ENCODE peak calls at places on chromosomes 4 and X, in nine cellular contexts. C is fibroblast of villous mesenchyme, D is T-helper 1 cell, A is activated T-cell treated with anti-CD3 and anti-CD28 coated beads for 1 hour, K is HT-29, Q is ureter, W is progenitor cell of endocrine pancreas, M is HEK293T, Z is OCI-LY7. U is an unnamed sample.

GRCh38 chr4:120853101-120853940 is 69.2 kb downstream of the PRDM5 start:
- DNase-seq in C (no peak), D (no peak), A (no peak), K (no peak), Q (no peak), W (no peak), M (no peak), Z (no peak), U (no peak)

GRCh38 chr4:2445130-2445529 is 23.8 kb upstream of the RNF4 start:
- DNase-seq in C (no peak), D (no peak), A (no peak), K (no peak), Q (no peak), W (no peak), M (no peak), Z (no peak), U (no peak)

GRCh38 chr4:125833-126232 is 1.5 kb downstream of the ZNF718 start:
- DNase-seq in C (no peak), D (peak; percentile 2), A (no peak), K (no peak), Q (no peak), W (no peak), M (no peak), Z (no peak), U (peak; percentile 18)

GRCh38 chr4:7189475-7190277 is 2.7 kb upstream of the SORCS2 start:
- DNase-seq in C (no peak), D (no peak), A (no peak), K (peak; percentile 39), Q (peak; percentile 29), W (no peak), M (no peak), Z (peak; percentile 13), U (no peak)

GRCh38 chr4:174314770-174315169 is 31.1 kb downstream of the CEP44 start:
- DNase-seq in C (peak; percentile 89), D (no peak), A (no peak), K (peak; percentile 13), Q (no peak), W (no peak), M (no peak), Z (no peak), U (peak; percentile 49)

GRCh38 chr4:184812651-184813181 is 13.1 kb downstream of the ACSL1 start:
- DNase-seq in C (peak; percentile 76), D (no peak), A (no peak), K (no peak), Q (no peak), W (no peak), M (no peak), Z (no peak), U (no peak)

GRCh38 chr4:105140684-105141490 is 5.8 kb upstream of the TET2 start:
- DNase-seq in C (peak; percentile 36), D (peak; percentile 57), A (peak; percentile 16), K (peak; percentile 62), Q (no peak), W (no peak), M (peak; percentile 37), Z (peak; percentile 55), U (peak; percentile 43)

GRCh38 chrX:10157545-10157944 is 770 bp downstream of the CLCN4 start:
- DNase-seq in C (peak; percentile 60), D (no peak), A (no peak), K (peak; percentile 1), Q (no peak), W (no peak), M (no peak), Z (no peak), U (no peak)

GRCh38 chr4:59973496-59973895 is 1226.6 kb upstream of the ADGRL3 start:
- DNase-seq in C (no peak), D (no peak), A (no peak), K (no peak), Q (no peak), W (no peak), M (no peak), Z (no peak), U (no peak)

GRCh38 chrX:139113682-139114081 is 402.2 kb upstream of the FGF13 start:
- DNase-seq in C (no peak), D (no peak), A (no peak), K (no peak), Q (no peak), W (no peak), M (no peak), Z (no peak), U (no peak)

GRCh38 chrX:110316351-110317078 is 1.4 kb downstream of the AMMECR1 start:
- DNase-seq in C (no peak), D (no peak), A (no peak), K (peak; percentile 20), Q (no peak), W (no peak), M (no peak), Z (no peak), U (no peak)

U was measured in WERI-Rb-1.